ENCODE peak calls at places on chromosomes 12 and 14, in six cellular contexts. K is kidney glomerular epithelial cell; Y is naive thymus-derived CD4-positive, alpha-beta T cell; C is activated T-helper 1 cell treated with Interleukin-2 at 50 U/mL for 16 hours; M is LoVo; P is left colon. U is an unnamed sample.

GRCh38 chr12:58907326-58907855 is 12.9 kb downstream of the LRIG3 start:
- DNase-seq in K (no peak), Y (no peak), M (no peak), P (no peak), C (no peak), U (no peak)

GRCh38 chr14:102028733-102029132 is 58.1 kb downstream of the HSP90AA1 start:
- DNase-seq in C (no peak), P (peak; percentile 68), K (no peak), M (peak; percentile 90), Y (no peak), U (no peak)

GRCh38 chr12:124737040-124737419 is 126.6 kb downstream of the SCARB1 start:
- DNase-seq in C (no peak), K (peak; percentile 11), M (no peak), P (no peak), Y (no peak), U (no peak)

GRCh38 chr14:80231732-80232131 is 20.4 kb upstream of the DIO2 start:
- DNase-seq in M (no peak), C (no peak), K (no peak), Y (no peak), P (no peak), U (no peak)

GRCh38 chr14:79091381-79091963 is 921.3 kb downstream of the NRXN3 start:
- DNase-seq in P (no peak), C (no peak), K (no peak), M (no peak), Y (no peak), U (no peak)

GRCh38 chr14:93375673-93376156 is 28.7 kb downstream of the COX8C start:
- DNase-seq in C (no peak), M (no peak), P (peak; percentile 28), Y (no peak), K (no peak), U (no peak)

GRCh38 chr14:54667026-54667744 is 100.3 kb downstream of the SAMD4A start:
- DNase-seq in C (no peak), M (no peak), P (no peak), Y (no peak), K (no peak), U (no peak)

GRCh38 chr14:95609398-95609990 is 74.6 kb downstream of the GLRX5 start:
- DNase-seq in Y (no peak), K (peak; percentile 29), C (no peak), M (peak; percentile 6), P (no peak), U (no peak)

GRCh38 chr12:49070971-49071370 is 1.2 kb upstream of the RHEBL1 start:
- DNase-seq in M (no peak), Y (no peak), K (no peak), C (no peak), P (no peak), U (no peak)

GRCh38 chr14:85934123-85934885 is 404.4 kb downstream of the FLRT2 start:
- DNase-seq in K (no peak), C (peak; percentile 22), P (no peak), M (peak; percentile 30), Y (peak; percentile 75), U (no peak)

GRCh38 chr12:27343255-27344000 is 10.8 kb downstream of the BMAL2 start:
- DNase-seq in Y (no peak), P (no peak), K (peak; percentile 92), M (peak; percentile 60), C (no peak), U (no peak)

GRCh38 chr14:80681651-80682050 is 259.9 kb downstream of the CEP128 start:
- DNase-seq in C (no peak), M (no peak), P (no peak), K (no peak), Y (no peak), U (no peak)

GRCh38 chr12:31522607-31523006 is 68.3 kb downstream of the DENND5B start:
- DNase-seq in M (no peak), K (no peak), P (no peak), C (no peak), Y (no peak), U (no peak)

GRCh38 chr12:30197392-30198047 is 413.8 kb upstream of the TMTC1 start:
- DNase-seq in M (no peak), K (peak; percentile 51), C (no peak), Y (no peak), P (no peak), U (no peak)

GRCh38 chr14:74855945-74856344 is 20.0 kb downstream of the PROX2 start:
- DNase-seq in P (no peak), Y (no peak), K (no peak), M (no peak), C (no peak), U (no peak)

GRCh38 chr14:34168656-34169055 is 217.8 kb upstream of the EGLN3 start:
- DNase-seq in Y (no peak), P (no peak), K (no peak), C (no peak), M (no peak), U (no peak)

GRCh38 chr14:100621806-100622205 is 34.6 kb upstream of the BEGAIN start:
- DNase-seq in C (no peak), Y (no peak), M (no peak), P (peak; percentile 27), K (no peak), U (no peak)

GRCh38 chr12:65306229-65306602 is 27.7 kb downstream of the MSRB3 start:
- DNase-seq in C (no peak), Y (no peak), M (no peak), K (no peak), P (no peak), U (no peak)

GRCh38 chr12:85575115-85576096 is 260.8 kb downstream of the RASSF9 start:
- DNase-seq in Y (no peak), K (peak; percentile 51), C (no peak), P (no peak), M (peak; percentile 76), U (peak; percentile 56)

GRCh38 chr12:91332305-91332704 is 149.7 kb upstream of the DCN start:
- DNase-seq in Y (no peak), M (no peak), P (no peak), C (no peak), K (no peak), U (no peak)

GRCh38 chr12:115323223-115323905 is 639.4 kb upstream of the TBX3 start:
- DNase-seq in Y (no peak), P (no peak), C (no peak), K (no peak), M (no peak), U (no peak)